ENCODE peak calls at places on chromosomes 1 and 21, in seven cellular contexts. One of them, this sample, is unnamed.

GRCh38 chr1:207626972-207627337 is 18.0 kb upstream of the CR1L start:
- DNase-seq in aorta: no peak
- DNase-seq in Daoy: no peak
- DNase-seq in HS-5: no peak
- DNase-seq in mesendoderm: no peak
- DNase-seq in psoas muscle: no peak
- DNase-seq in stimulated activated CD8-positive, alpha-beta memory T cell treated with anti-CD3 and anti-CD28 coated beads, Interleukin-7, amount 100 ng/mL, for 4 hours: no peak
- DNase-seq in this sample: no peak

GRCh38 chr21:39175154-39175553 is 8.1 kb downstream of the PSMG1 start:
- DNase-seq in aorta: no peak
- DNase-seq in Daoy: no peak
- DNase-seq in HS-5: peak
- DNase-seq in mesendoderm: no peak
- DNase-seq in psoas muscle: no peak
- DNase-seq in stimulated activated CD8-positive, alpha-beta memory T cell treated with anti-CD3 and anti-CD28 coated beads, Interleukin-7, amount 100 ng/mL, for 4 hours: no peak
- DNase-seq in this sample: no peak

GRCh38 chr1:2962946-2963345 is 58.3 kb upstream of the ACTRT2 start:
- DNase-seq in aorta: peak
- DNase-seq in Daoy: no peak
- DNase-seq in HS-5: no peak
- DNase-seq in mesendoderm: no peak
- DNase-seq in psoas muscle: no peak
- DNase-seq in stimulated activated CD8-positive, alpha-beta memory T cell treated with anti-CD3 and anti-CD28 coated beads, Interleukin-7, amount 100 ng/mL, for 4 hours: no peak
- DNase-seq in this sample: no peak

GRCh38 chr1:113616201-113616600 is 143.1 kb downstream of the PHTF1 start:
- DNase-seq in aorta: no peak
- DNase-seq in Daoy: peak
- DNase-seq in HS-5: no peak
- DNase-seq in mesendoderm: peak
- DNase-seq in psoas muscle: no peak
- DNase-seq in stimulated activated CD8-positive, alpha-beta memory T cell treated with anti-CD3 and anti-CD28 coated beads, Interleukin-7, amount 100 ng/mL, for 4 hours: no peak
- DNase-seq in this sample: no peak

GRCh38 chr1:167454929-167455785 is 63.2 kb downstream of the CD247 start:
- DNase-seq in aorta: peak
- DNase-seq in Daoy: peak
- DNase-seq in HS-5: no peak
- DNase-seq in mesendoderm: peak
- DNase-seq in psoas muscle: peak
- DNase-seq in stimulated activated CD8-positive, alpha-beta memory T cell treated with anti-CD3 and anti-CD28 coated beads, Interleukin-7, amount 100 ng/mL, for 4 hours: peak
- DNase-seq in this sample: peak

GRCh38 chr1:116770625-116771024 is 16.4 kb downstream of the CD2 start:
- DNase-seq in aorta: no peak
- DNase-seq in Daoy: no peak
- DNase-seq in HS-5: no peak
- DNase-seq in mesendoderm: no peak
- DNase-seq in psoas muscle: no peak
- DNase-seq in stimulated activated CD8-positive, alpha-beta memory T cell treated with anti-CD3 and anti-CD28 coated beads, Interleukin-7, amount 100 ng/mL, for 4 hours: no peak
- DNase-seq in this sample: no peak

GRCh38 chr1:182768973-182769372 is 20.6 kb upstream of the NPL start:
- DNase-seq in aorta: no peak
- DNase-seq in Daoy: peak
- DNase-seq in HS-5: peak
- DNase-seq in mesendoderm: no peak
- DNase-seq in psoas muscle: no peak
- DNase-seq in stimulated activated CD8-positive, alpha-beta memory T cell treated with anti-CD3 and anti-CD28 coated beads, Interleukin-7, amount 100 ng/mL, for 4 hours: no peak
- DNase-seq in this sample: no peak

GRCh38 chr1:42282024-42282579 is 52.9 kb downstream of the FOXJ3 start:
- DNase-seq in aorta: no peak
- DNase-seq in Daoy: no peak
- DNase-seq in HS-5: peak
- DNase-seq in mesendoderm: no peak
- DNase-seq in psoas muscle: no peak
- DNase-seq in stimulated activated CD8-positive, alpha-beta memory T cell treated with anti-CD3 and anti-CD28 coated beads, Interleukin-7, amount 100 ng/mL, for 4 hours: no peak
- DNase-seq in this sample: no peak

GRCh38 chr1:209364716-209365115 is 218.8 kb upstream of the CAMK1G start:
- DNase-seq in aorta: no peak
- DNase-seq in Daoy: no peak
- DNase-seq in HS-5: no peak
- DNase-seq in mesendoderm: no peak
- DNase-seq in psoas muscle: no peak
- DNase-seq in stimulated activated CD8-positive, alpha-beta memory T cell treated with anti-CD3 and anti-CD28 coated beads, Interleukin-7, amount 100 ng/mL, for 4 hours: no peak
- DNase-seq in this sample: no peak

GRCh38 chr1:172640146-172640545 is 18.8 kb upstream of the FASLG start:
- DNase-seq in aorta: no peak
- DNase-seq in Daoy: no peak
- DNase-seq in HS-5: no peak
- DNase-seq in mesendoderm: no peak
- DNase-seq in psoas muscle: no peak
- DNase-seq in stimulated activated CD8-positive, alpha-beta memory T cell treated with anti-CD3 and anti-CD28 coated beads, Interleukin-7, amount 100 ng/mL, for 4 hours: no peak
- DNase-seq in this sample: no peak

GRCh38 chr1:12434174-12434573 is 183.8 kb downstream of the DHRS3 start:
- DNase-seq in aorta: peak
- DNase-seq in Daoy: peak
- DNase-seq in HS-5: no peak
- DNase-seq in mesendoderm: peak
- DNase-seq in psoas muscle: no peak
- DNase-seq in stimulated activated CD8-positive, alpha-beta memory T cell treated with anti-CD3 and anti-CD28 coated beads, Interleukin-7, amount 100 ng/mL, for 4 hours: peak
- DNase-seq in this sample: no peak

GRCh38 chr1:167191958-167192357 is 28.7 kb upstream of the POU2F1 start:
- DNase-seq in aorta: no peak
- DNase-seq in Daoy: no peak
- DNase-seq in HS-5: no peak
- DNase-seq in mesendoderm: no peak
- DNase-seq in psoas muscle: no peak
- DNase-seq in stimulated activated CD8-positive, alpha-beta memory T cell treated with anti-CD3 and anti-CD28 coated beads, Interleukin-7, amount 100 ng/mL, for 4 hours: no peak
- DNase-seq in this sample: no peak

GRCh38 chr1:97640677-97641076 is 280.2 kb downstream of the DPYD start:
- DNase-seq in aorta: no peak
- DNase-seq in Daoy: no peak
- DNase-seq in HS-5: no peak
- DNase-seq in mesendoderm: no peak
- DNase-seq in psoas muscle: no peak
- DNase-seq in stimulated activated CD8-positive, alpha-beta memory T cell treated with anti-CD3 and anti-CD28 coated beads, Interleukin-7, amount 100 ng/mL, for 4 hours: no peak
- DNase-seq in this sample: no peak

GRCh38 chr1:39988618-39989343 is 33.8 kb downstream of the MFSD2A start:
- DNase-seq in aorta: no peak
- DNase-seq in Daoy: no peak
- DNase-seq in HS-5: no peak
- DNase-seq in mesendoderm: no peak
- DNase-seq in psoas muscle: no peak
- DNase-seq in stimulated activated CD8-positive, alpha-beta memory T cell treated with anti-CD3 and anti-CD28 coated beads, Interleukin-7, amount 100 ng/mL, for 4 hours: no peak
- DNase-seq in this sample: no peak

GRCh38 chr1:231278100-231278790 is 37.2 kb downstream of the GNPAT start:
- DNase-seq in aorta: no peak
- DNase-seq in Daoy: peak
- DNase-seq in HS-5: no peak
- DNase-seq in mesendoderm: no peak
- DNase-seq in psoas muscle: peak
- DNase-seq in stimulated activated CD8-positive, alpha-beta memory T cell treated with anti-CD3 and anti-CD28 coated beads, Interleukin-7, amount 100 ng/mL, for 4 hours: no peak
- DNase-seq in this sample: no peak

GRCh38 chr1:154320882-154321608 is at the start of gene AQP10:
- DNase-seq in aorta: no peak
- DNase-seq in Daoy: no peak
- DNase-seq in HS-5: no peak
- DNase-seq in mesendoderm: no peak
- DNase-seq in psoas muscle: no peak
- DNase-seq in stimulated activated CD8-positive, alpha-beta memory T cell treated with anti-CD3 and anti-CD28 coated beads, Interleukin-7, amount 100 ng/mL, for 4 hours: no peak
- DNase-seq in this sample: no peak

GRCh38 chr1:235533476-235534168 is 29.4 kb upstream of the B3GALNT2 start:
- DNase-seq in aorta: no peak
- DNase-seq in Daoy: no peak
- DNase-seq in HS-5: no peak
- DNase-seq in mesendoderm: no peak
- DNase-seq in psoas muscle: no peak
- DNase-seq in stimulated activated CD8-positive, alpha-beta memory T cell treated with anti-CD3 and anti-CD28 coated beads, Interleukin-7, amount 100 ng/mL, for 4 hours: no peak
- DNase-seq in this sample: no peak

GRCh38 chr1:156260896-156261295 is 13.0 kb upstream of the PAQR6 start:
- DNase-seq in aorta: no peak
- DNase-seq in Daoy: no peak
- DNase-seq in HS-5: no peak
- DNase-seq in mesendoderm: no peak
- DNase-seq in psoas muscle: no peak
- DNase-seq in stimulated activated CD8-positive, alpha-beta memory T cell treated with anti-CD3 and anti-CD28 coated beads, Interleukin-7, amount 100 ng/mL, for 4 hours: no peak
- DNase-seq in this sample: no peak

GRCh38 chr1:41631971-41632370 is 147.5 kb upstream of the EDN2 start:
- DNase-seq in aorta: no peak
- DNase-seq in Daoy: peak
- DNase-seq in HS-5: peak
- DNase-seq in mesendoderm: no peak
- DNase-seq in psoas muscle: no peak
- DNase-seq in stimulated activated CD8-positive, alpha-beta memory T cell treated with anti-CD3 and anti-CD28 coated beads, Interleukin-7, amount 100 ng/mL, for 4 hours: no peak
- DNase-seq in this sample: no peak

GRCh38 chr1:110874303-110875215 is 1.6 kb downstream of the CD53 start:
- DNase-seq in aorta: no peak
- DNase-seq in Daoy: no peak
- DNase-seq in HS-5: no peak
- DNase-seq in mesendoderm: no peak
- DNase-seq in psoas muscle: no peak
- DNase-seq in stimulated activated CD8-positive, alpha-beta memory T cell treated with anti-CD3 and anti-CD28 coated beads, Interleukin-7, amount 100 ng/mL, for 4 hours: no peak
- DNase-seq in this sample: no peak

GRCh38 chr1:27574871-27575831 is 28.8 kb downstream of the AHDC1 start:
- DNase-seq in aorta: peak
- DNase-seq in Daoy: peak
- DNase-seq in HS-5: no peak
- DNase-seq in mesendoderm: peak
- DNase-seq in psoas muscle: peak
- DNase-seq in stimulated activated CD8-positive, alpha-beta memory T cell treated with anti-CD3 and anti-CD28 coated beads, Interleukin-7, amount 100 ng/mL, for 4 hours: no peak
- DNase-seq in this sample: peak

GRCh38 chr1:232767381-232768074 is 37.7 kb upstream of the MAP10 start:
- DNase-seq in aorta: peak
- DNase-seq in Daoy: peak
- DNase-seq in HS-5: peak
- DNase-seq in mesendoderm: no peak
- DNase-seq in psoas muscle: peak
- DNase-seq in stimulated activated CD8-positive, alpha-beta memory T cell treated with anti-CD3 and anti-CD28 coated beads, Interleukin-7, amount 100 ng/mL, for 4 hours: no peak
- DNase-seq in this sample: no peak

GRCh38 chr1:234970731-234971476 is 157.7 kb downstream of the TOMM20 start:
- DNase-seq in aorta: peak
- DNase-seq in Daoy: peak
- DNase-seq in HS-5: no peak
- DNase-seq in mesendoderm: peak
- DNase-seq in psoas muscle: peak
- DNase-seq in stimulated activated CD8-positive, alpha-beta memory T cell treated with anti-CD3 and anti-CD28 coated beads, Interleukin-7, amount 100 ng/mL, for 4 hours: no peak
- DNase-seq in this sample: peak

GRCh38 chr21:33362044-33362555 is 37.3 kb downstream of the IFNAR1 start:
- DNase-seq in aorta: no peak
- DNase-seq in Daoy: no peak
- DNase-seq in HS-5: no peak
- DNase-seq in mesendoderm: peak
- DNase-seq in psoas muscle: no peak
- DNase-seq in stimulated activated CD8-positive, alpha-beta memory T cell treated with anti-CD3 and anti-CD28 coated beads, Interleukin-7, amount 100 ng/mL, for 4 hours: peak
- DNase-seq in this sample: peak

GRCh38 chr1:224169876-224170275 is 13.2 kb upstream of the DEGS1 start:
- DNase-seq in aorta: no peak
- DNase-seq in Daoy: no peak
- DNase-seq in HS-5: no peak
- DNase-seq in mesendoderm: peak
- DNase-seq in psoas muscle: no peak
- DNase-seq in stimulated activated CD8-positive, alpha-beta memory T cell treated with anti-CD3 and anti-CD28 coated beads, Interleukin-7, amount 100 ng/mL, for 4 hours: no peak
- DNase-seq in this sample: no peak

GRCh38 chr1:121443131-121443530 is 258.4 kb downstream of the SRGAP2C start:
- DNase-seq in aorta: no peak
- DNase-seq in Daoy: no peak
- DNase-seq in HS-5: no peak
- DNase-seq in mesendoderm: no peak
- DNase-seq in psoas muscle: no peak
- DNase-seq in stimulated activated CD8-positive, alpha-beta memory T cell treated with anti-CD3 and anti-CD28 coated beads, Interleukin-7, amount 100 ng/mL, for 4 hours: no peak
- DNase-seq in this sample: no peak

GRCh38 chr1:169048043-169048442 is 58.4 kb upstream of the ATP1B1 start:
- DNase-seq in aorta: no peak
- DNase-seq in Daoy: no peak
- DNase-seq in HS-5: no peak
- DNase-seq in mesendoderm: no peak
- DNase-seq in psoas muscle: no peak
- DNase-seq in stimulated activated CD8-positive, alpha-beta memory T cell treated with anti-CD3 and anti-CD28 coated beads, Interleukin-7, amount 100 ng/mL, for 4 hours: no peak
- DNase-seq in this sample: no peak

GRCh38 chr1:197614916-197615692 is 160.2 kb downstream of the DENND1B start:
- DNase-seq in aorta: no peak
- DNase-seq in Daoy: peak
- DNase-seq in HS-5: peak
- DNase-seq in mesendoderm: peak
- DNase-seq in psoas muscle: no peak
- DNase-seq in stimulated activated CD8-positive, alpha-beta memory T cell treated with anti-CD3 and anti-CD28 coated beads, Interleukin-7, amount 100 ng/mL, for 4 hours: no peak
- DNase-seq in this sample: peak

GRCh38 chr1:83017701-83018100 is 981.2 kb downstream of the TTLL7 start:
- DNase-seq in aorta: no peak
- DNase-seq in Daoy: no peak
- DNase-seq in HS-5: no peak
- DNase-seq in mesendoderm: no peak
- DNase-seq in psoas muscle: no peak
- DNase-seq in stimulated activated CD8-positive, alpha-beta memory T cell treated with anti-CD3 and anti-CD28 coated beads, Interleukin-7, amount 100 ng/mL, for 4 hours: no peak
- DNase-seq in this sample: no peak

GRCh38 chr21:44066116-44066515 is 41.1 kb upstream of the PWP2 start:
- DNase-seq in aorta: no peak
- DNase-seq in Daoy: no peak
- DNase-seq in HS-5: no peak
- DNase-seq in mesendoderm: no peak
- DNase-seq in psoas muscle: no peak
- DNase-seq in stimulated activated CD8-positive, alpha-beta memory T cell treated with anti-CD3 and anti-CD28 coated beads, Interleukin-7, amount 100 ng/mL, for 4 hours: no peak
- DNase-seq in this sample: no peak